ENCODE peak calls at places on chromosome 15, in eight cellular contexts. One of them, this sample, is unnamed.

GRCh38 chr15:89751748-89752147 is 699 bp upstream of the MESP1 start:
- DNase-seq in brain microvascular endothelial cell: no peak
- DNase-seq in left lung: no peak
- DNase-seq in psoas muscle: no peak
- DNase-seq in AG04450: no peak
- DNase-seq in esophagus squamous epithelium: no peak
- DNase-seq in cardiac fibroblast: no peak
- DNase-seq in stomach: peak
- DNase-seq in this sample: no peak

GRCh38 chr15:93063292-93063671 is 25.7 kb downstream of the RGMA start:
- DNase-seq in brain microvascular endothelial cell: no peak
- DNase-seq in left lung: no peak
- DNase-seq in cardiac fibroblast: no peak
- DNase-seq in AG04450: no peak
- DNase-seq in psoas muscle: peak
- DNase-seq in esophagus squamous epithelium: no peak
- DNase-seq in stomach: no peak
- DNase-seq in this sample: no peak

GRCh38 chr15:50257924-50258323 is 7.6 kb downstream of the HDC start:
- DNase-seq in psoas muscle: no peak
- DNase-seq in esophagus squamous epithelium: no peak
- DNase-seq in brain microvascular endothelial cell: peak
- DNase-seq in cardiac fibroblast: peak
- DNase-seq in left lung: no peak
- DNase-seq in stomach: no peak
- DNase-seq in AG04450: peak
- DNase-seq in this sample: no peak

GRCh38 chr15:59160880-59161593 is 45.6 kb upstream of the LDHAL6B start:
- DNase-seq in AG04450: no peak
- DNase-seq in left lung: no peak
- DNase-seq in esophagus squamous epithelium: no peak
- DNase-seq in stomach: no peak
- DNase-seq in psoas muscle: no peak
- DNase-seq in cardiac fibroblast: no peak
- DNase-seq in brain microvascular endothelial cell: no peak
- DNase-seq in this sample: no peak

GRCh38 chr15:92140802-92141201 is 252.9 kb upstream of the ST8SIA2 start:
- DNase-seq in stomach: no peak
- DNase-seq in left lung: no peak
- DNase-seq in cardiac fibroblast: no peak
- DNase-seq in psoas muscle: no peak
- DNase-seq in esophagus squamous epithelium: no peak
- DNase-seq in AG04450: no peak
- DNase-seq in brain microvascular endothelial cell: no peak
- DNase-seq in this sample: no peak

GRCh38 chr15:51310064-51310463 is 28.3 kb downstream of the CYP19A1 start:
- DNase-seq in stomach: no peak
- DNase-seq in psoas muscle: no peak
- DNase-seq in cardiac fibroblast: peak
- DNase-seq in left lung: no peak
- DNase-seq in brain microvascular endothelial cell: no peak
- DNase-seq in esophagus squamous epithelium: no peak
- DNase-seq in AG04450: no peak
- DNase-seq in this sample: no peak

GRCh38 chr15:83904107-83904720 is 250.3 kb downstream of the ADAMTSL3 start:
- DNase-seq in stomach: no peak
- DNase-seq in AG04450: peak
- DNase-seq in left lung: no peak
- DNase-seq in brain microvascular endothelial cell: no peak
- DNase-seq in esophagus squamous epithelium: no peak
- DNase-seq in psoas muscle: no peak
- DNase-seq in cardiac fibroblast: peak
- DNase-seq in this sample: no peak

GRCh38 chr15:96767703-96768434 is 437.4 kb downstream of the NR2F2 start:
- DNase-seq in left lung: no peak
- DNase-seq in esophagus squamous epithelium: no peak
- DNase-seq in stomach: no peak
- DNase-seq in cardiac fibroblast: peak
- DNase-seq in brain microvascular endothelial cell: peak
- DNase-seq in psoas muscle: no peak
- DNase-seq in AG04450: no peak
- DNase-seq in this sample: no peak

GRCh38 chr15:60735559-60736047 is 256.7 kb upstream of the ICE2 start:
- DNase-seq in esophagus squamous epithelium: no peak
- DNase-seq in psoas muscle: no peak
- DNase-seq in stomach: no peak
- DNase-seq in cardiac fibroblast: no peak
- DNase-seq in brain microvascular endothelial cell: no peak
- DNase-seq in left lung: no peak
- DNase-seq in AG04450: no peak
- DNase-seq in this sample: no peak

GRCh38 chr15:68733666-68734065 is 87.0 kb downstream of the ANP32A start:
- DNase-seq in cardiac fibroblast: peak
- DNase-seq in stomach: no peak
- DNase-seq in AG04450: no peak
- DNase-seq in left lung: no peak
- DNase-seq in esophagus squamous epithelium: no peak
- DNase-seq in brain microvascular endothelial cell: no peak
- DNase-seq in psoas muscle: no peak
- DNase-seq in this sample: no peak

GRCh38 chr15:91784973-91785709 is 68.4 kb upstream of the SLCO3A1 start:
- DNase-seq in esophagus squamous epithelium: no peak
- DNase-seq in psoas muscle: no peak
- DNase-seq in cardiac fibroblast: no peak
- DNase-seq in stomach: no peak
- DNase-seq in AG04450: no peak
- DNase-seq in brain microvascular endothelial cell: no peak
- DNase-seq in left lung: no peak
- DNase-seq in this sample: no peak

GRCh38 chr15:68354923-68355322 is 77.0 kb downstream of the ITGA11 start:
- DNase-seq in cardiac fibroblast: peak
- DNase-seq in stomach: no peak
- DNase-seq in psoas muscle: no peak
- DNase-seq in AG04450: peak
- DNase-seq in left lung: no peak
- DNase-seq in brain microvascular endothelial cell: peak
- DNase-seq in esophagus squamous epithelium: no peak
- DNase-seq in this sample: no peak

GRCh38 chr15:48855501-48856440 is 22.2 kb upstream of the EID1 start:
- DNase-seq in AG04450: no peak
- DNase-seq in psoas muscle: no peak
- DNase-seq in cardiac fibroblast: peak
- DNase-seq in esophagus squamous epithelium: no peak
- DNase-seq in brain microvascular endothelial cell: peak
- DNase-seq in left lung: no peak
- DNase-seq in stomach: no peak
- DNase-seq in this sample: no peak

GRCh38 chr15:39960411-39960810 is 26.5 kb downstream of the EIF2AK4 start:
- DNase-seq in left lung: no peak
- DNase-seq in psoas muscle: no peak
- DNase-seq in esophagus squamous epithelium: no peak
- DNase-seq in cardiac fibroblast: no peak
- DNase-seq in AG04450: no peak
- DNase-seq in brain microvascular endothelial cell: no peak
- DNase-seq in stomach: no peak
- DNase-seq in this sample: no peak

GRCh38 chr15:64934023-64934422 is 22.3 kb downstream of the ANKDD1A start:
- DNase-seq in AG04450: no peak
- DNase-seq in brain microvascular endothelial cell: no peak
- DNase-seq in psoas muscle: no peak
- DNase-seq in left lung: no peak
- DNase-seq in esophagus squamous epithelium: no peak
- DNase-seq in cardiac fibroblast: no peak
- DNase-seq in stomach: no peak
- DNase-seq in this sample: no peak

GRCh38 chr15:83320831-83321230 is 36.4 kb upstream of the BNC1 start:
- DNase-seq in brain microvascular endothelial cell: no peak
- DNase-seq in esophagus squamous epithelium: no peak
- DNase-seq in AG04450: no peak
- DNase-seq in cardiac fibroblast: peak
- DNase-seq in left lung: no peak
- DNase-seq in psoas muscle: no peak
- DNase-seq in stomach: no peak
- DNase-seq in this sample: no peak

GRCh38 chr15:99788156-99788555 is 54.9 kb upstream of the LYSMD4 start:
- DNase-seq in cardiac fibroblast: no peak
- DNase-seq in psoas muscle: no peak
- DNase-seq in AG04450: no peak
- DNase-seq in esophagus squamous epithelium: no peak
- DNase-seq in stomach: no peak
- DNase-seq in brain microvascular endothelial cell: no peak
- DNase-seq in left lung: no peak
- DNase-seq in this sample: no peak
- H3K4me3 ChIP-seq in cardiac fibroblast: no peak
- H3K4me3 ChIP-seq in psoas muscle: no peak
- H3K4me3 ChIP-seq in AG04450: no peak
- H3K4me3 ChIP-seq in esophagus squamous epithelium: no peak
- H3K4me3 ChIP-seq in stomach: no peak
- H3K4me3 ChIP-seq in brain microvascular endothelial cell: no peak
- H3K4me3 ChIP-seq in left lung: no peak
- H3K4me3 ChIP-seq in this sample: no peak

GRCh38 chr15:66411190-66411589 is 24.5 kb downstream of the MAP2K1 start:
- DNase-seq in esophagus squamous epithelium: no peak
- DNase-seq in stomach: no peak
- DNase-seq in psoas muscle: no peak
- DNase-seq in left lung: no peak
- DNase-seq in AG04450: no peak
- DNase-seq in brain microvascular endothelial cell: no peak
- DNase-seq in cardiac fibroblast: no peak
- DNase-seq in this sample: no peak
- H3K4me3 ChIP-seq in esophagus squamous epithelium: no peak
- H3K4me3 ChIP-seq in stomach: no peak
- H3K4me3 ChIP-seq in psoas muscle: no peak
- H3K4me3 ChIP-seq in left lung: no peak
- H3K4me3 ChIP-seq in AG04450: no peak
- H3K4me3 ChIP-seq in brain microvascular endothelial cell: no peak
- H3K4me3 ChIP-seq in cardiac fibroblast: no peak
- H3K4me3 ChIP-seq in this sample: no peak

DNA sequence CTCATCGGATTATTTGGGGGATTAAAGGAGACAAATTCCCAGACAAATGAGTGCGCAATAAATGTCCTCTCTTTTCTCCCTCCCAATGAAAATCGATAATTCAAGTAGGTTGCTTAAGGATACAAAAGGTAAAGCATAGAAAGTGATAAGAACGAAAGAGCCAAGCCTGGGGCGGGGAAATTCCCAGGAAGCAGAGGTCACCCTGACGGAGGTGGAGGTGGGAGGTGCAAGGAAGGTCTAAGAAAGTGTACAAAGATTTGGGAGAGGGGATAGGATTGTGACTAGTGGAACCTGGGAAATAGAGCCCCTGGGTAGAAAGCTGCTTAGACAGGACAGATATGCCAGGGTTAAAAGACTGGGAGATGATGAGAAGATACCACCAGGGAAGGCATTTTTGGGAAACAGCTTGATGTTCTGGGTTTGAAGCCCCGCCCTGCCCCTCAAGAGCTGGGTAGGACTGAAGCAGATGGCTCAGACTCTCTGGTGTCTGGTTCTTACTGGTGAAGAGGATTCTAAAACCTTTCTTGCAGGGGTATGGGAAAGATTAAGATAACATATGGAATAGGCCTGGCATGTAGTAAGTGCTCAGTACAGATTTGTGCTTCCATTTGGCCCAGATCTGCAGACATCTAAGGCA is 1.1 kb upstream of the KLHL25 start:
- DNase-seq in cardiac fibroblast: no peak
- DNase-seq in stomach: peak
- DNase-seq in esophagus squamous epithelium: no peak
- DNase-seq in psoas muscle: no peak
- DNase-seq in left lung: no peak
- DNase-seq in AG04450: no peak
- DNase-seq in brain microvascular endothelial cell: no peak
- DNase-seq in this sample: no peak
- H3K4me3 ChIP-seq in cardiac fibroblast: no peak
- H3K4me3 ChIP-seq in stomach: no peak
- H3K4me3 ChIP-seq in esophagus squamous epithelium: peak
- H3K4me3 ChIP-seq in psoas muscle: peak
- H3K4me3 ChIP-seq in left lung: peak
- H3K4me3 ChIP-seq in AG04450: no peak
- H3K4me3 ChIP-seq in brain microvascular endothelial cell: no peak
- H3K4me3 ChIP-seq in this sample: no peak

DNA sequence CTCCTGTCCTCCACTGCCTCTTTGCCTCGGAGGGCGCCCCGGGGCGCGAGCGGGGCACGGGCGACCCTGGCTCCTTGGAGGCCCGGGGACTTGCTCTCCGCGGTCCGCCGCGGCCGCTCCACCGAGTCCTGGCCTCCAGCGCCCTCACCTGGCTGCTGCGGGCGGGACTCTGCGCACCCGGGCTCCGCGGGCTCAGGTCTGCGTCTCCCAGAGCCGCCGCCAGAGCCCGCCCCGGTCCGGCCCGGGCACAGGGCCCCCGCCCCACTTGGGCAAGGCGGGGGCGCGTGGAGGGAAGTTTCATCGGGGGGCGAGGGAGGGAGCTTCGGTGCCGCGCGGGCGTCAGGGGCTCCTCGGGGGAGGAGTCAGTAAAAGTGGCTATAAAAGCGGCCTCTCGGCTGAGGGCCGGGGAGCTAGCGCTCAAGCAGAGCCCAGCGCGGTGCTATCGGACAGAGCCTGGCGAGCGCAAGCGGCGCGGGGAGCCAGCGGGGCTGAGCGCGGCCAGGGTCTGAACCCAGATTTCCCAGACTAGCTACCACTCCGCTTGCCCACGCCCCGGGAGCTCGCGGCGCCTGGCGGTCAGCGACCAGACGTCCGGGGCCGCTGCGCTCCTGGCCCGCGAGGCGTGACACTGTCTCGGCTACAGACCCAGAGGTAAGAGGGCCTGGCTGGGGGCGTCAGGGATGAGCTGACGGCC is at the start of gene CEMIP:
- DNase-seq in left lung: peak
- DNase-seq in brain microvascular endothelial cell: peak
- DNase-seq in psoas muscle: peak
- DNase-seq in esophagus squamous epithelium: no peak
- DNase-seq in AG04450: peak
- DNase-seq in cardiac fibroblast: peak
- DNase-seq in stomach: peak
- DNase-seq in this sample: no peak
- H3K4me3 ChIP-seq in left lung: peak
- H3K4me3 ChIP-seq in brain microvascular endothelial cell: peak
- H3K4me3 ChIP-seq in psoas muscle: peak
- H3K4me3 ChIP-seq in esophagus squamous epithelium: peak
- H3K4me3 ChIP-seq in AG04450: peak
- H3K4me3 ChIP-seq in cardiac fibroblast: peak
- H3K4me3 ChIP-seq in stomach: peak
- H3K4me3 ChIP-seq in this sample: no peak

DNA sequence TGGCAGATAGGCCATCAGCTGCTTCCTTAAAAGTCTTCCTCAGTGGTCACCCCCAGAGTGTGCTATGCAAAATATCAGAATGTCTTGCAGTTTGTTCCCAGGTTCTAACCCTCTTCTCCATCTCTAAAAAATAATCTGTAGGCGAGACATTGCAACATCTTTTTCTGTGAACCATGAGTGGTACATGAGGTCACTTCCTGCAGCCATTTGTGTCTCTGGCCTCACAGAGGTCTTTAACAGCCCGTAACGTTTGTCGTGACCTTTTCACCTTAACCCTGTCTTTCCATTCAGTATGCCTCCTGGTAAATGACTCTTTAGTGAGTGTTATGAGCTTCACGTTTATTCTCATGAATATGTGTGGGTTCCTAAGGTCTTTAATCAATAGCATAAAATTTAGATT is 145.4 kb downstream of the KLHL25 start:
- DNase-seq in stomach: no peak
- DNase-seq in esophagus squamous epithelium: no peak
- DNase-seq in brain microvascular endothelial cell: peak
- DNase-seq in AG04450: peak
- DNase-seq in psoas muscle: no peak
- DNase-seq in cardiac fibroblast: peak
- DNase-seq in left lung: no peak
- DNase-seq in this sample: no peak
- H3K4me3 ChIP-seq in stomach: no peak
- H3K4me3 ChIP-seq in esophagus squamous epithelium: no peak
- H3K4me3 ChIP-seq in brain microvascular endothelial cell: no peak
- H3K4me3 ChIP-seq in AG04450: no peak
- H3K4me3 ChIP-seq in psoas muscle: no peak
- H3K4me3 ChIP-seq in cardiac fibroblast: no peak
- H3K4me3 ChIP-seq in left lung: no peak
- H3K4me3 ChIP-seq in this sample: no peak